ENCODE peak calls at places on chromosomes 11 and 22, in seven cellular contexts. One of them, this sample, is unnamed.

GRCh38 chr11:11993814-11994213 is 14.6 kb downstream of the DKK3 start:
- DNase-seq in NCI-H69: peak
- DNase-seq in H7: no peak
- DNase-seq in Kasumi-1: no peak
- DNase-seq in foreskin fibroblast: peak
- DNase-seq in anterior cingulate cortex: peak
- DNase-seq in AG20443: peak
- DNase-seq in this sample: peak

GRCh38 chr11:635945-636510 is 1.0 kb upstream of the DRD4 start:
- DNase-seq in foreskin fibroblast: no peak
- DNase-seq in anterior cingulate cortex: no peak
- DNase-seq in H7: peak
- DNase-seq in NCI-H69: no peak
- DNase-seq in Kasumi-1: no peak
- DNase-seq in AG20443: no peak
- DNase-seq in this sample: peak

GRCh38 chr11:8080674-8081590 is at the start of gene TUB:
- DNase-seq in Kasumi-1: no peak
- DNase-seq in NCI-H69: peak
- DNase-seq in H7: peak
- DNase-seq in foreskin fibroblast: peak
- DNase-seq in anterior cingulate cortex: peak
- DNase-seq in AG20443: peak
- DNase-seq in this sample: peak

GRCh38 chr22:23100124-23100801 is 29.9 kb downstream of the GNAZ start:
- DNase-seq in anterior cingulate cortex: no peak
- DNase-seq in H7: no peak
- DNase-seq in Kasumi-1: no peak
- DNase-seq in AG20443: no peak
- DNase-seq in foreskin fibroblast: no peak
- DNase-seq in NCI-H69: peak
- DNase-seq in this sample: no peak

GRCh38 chr22:42648368-42649260 is 578 bp downstream of the CYB5R3 start:
- DNase-seq in AG20443: no peak
- DNase-seq in Kasumi-1: peak
- DNase-seq in NCI-H69: peak
- DNase-seq in foreskin fibroblast: peak
- DNase-seq in H7: no peak
- DNase-seq in anterior cingulate cortex: peak
- DNase-seq in this sample: peak

GRCh38 chr11:131378931-131379330 is 8.5 kb downstream of the NTM start:
- DNase-seq in AG20443: no peak
- DNase-seq in H7: no peak
- DNase-seq in foreskin fibroblast: no peak
- DNase-seq in Kasumi-1: no peak
- DNase-seq in anterior cingulate cortex: no peak
- DNase-seq in NCI-H69: no peak
- DNase-seq in this sample: no peak

GRCh38 chr22:19005905-19006304 is 69.8 kb upstream of the PRODH start:
- DNase-seq in anterior cingulate cortex: no peak
- DNase-seq in NCI-H69: no peak
- DNase-seq in H7: no peak
- DNase-seq in Kasumi-1: no peak
- DNase-seq in foreskin fibroblast: no peak
- DNase-seq in AG20443: no peak
- DNase-seq in this sample: no peak

GRCh38 chr11:58034471-58034870 is 3.7 kb downstream of the OR6Q1 start:
- DNase-seq in Kasumi-1: no peak
- DNase-seq in AG20443: no peak
- DNase-seq in H7: no peak
- DNase-seq in anterior cingulate cortex: no peak
- DNase-seq in foreskin fibroblast: no peak
- DNase-seq in NCI-H69: no peak
- DNase-seq in this sample: no peak

GRCh38 chr11:30760341-30760740 is 174.2 kb upstream of the MPPED2 start:
- DNase-seq in Kasumi-1: no peak
- DNase-seq in anterior cingulate cortex: no peak
- DNase-seq in H7: no peak
- DNase-seq in AG20443: no peak
- DNase-seq in foreskin fibroblast: no peak
- DNase-seq in NCI-H69: no peak
- DNase-seq in this sample: no peak

GRCh38 chr22:48451891-48452290 is 1375.8 kb downstream of the BRD1 start:
- DNase-seq in Kasumi-1: no peak
- DNase-seq in anterior cingulate cortex: no peak
- DNase-seq in AG20443: no peak
- DNase-seq in foreskin fibroblast: no peak
- DNase-seq in NCI-H69: no peak
- DNase-seq in H7: no peak
- DNase-seq in this sample: peak

GRCh38 chr11:71447791-71448256 is 369 bp downstream of the DHCR7 start:
- DNase-seq in foreskin fibroblast: no peak
- DNase-seq in NCI-H69: peak
- DNase-seq in Kasumi-1: peak
- DNase-seq in H7: peak
- DNase-seq in anterior cingulate cortex: no peak
- DNase-seq in AG20443: peak
- DNase-seq in this sample: no peak

GRCh38 chr11:45155058-45155551 is 8.7 kb downstream of the PRDM11 start:
- DNase-seq in Kasumi-1: no peak
- DNase-seq in foreskin fibroblast: no peak
- DNase-seq in H7: no peak
- DNase-seq in NCI-H69: no peak
- DNase-seq in anterior cingulate cortex: no peak
- DNase-seq in AG20443: no peak
- DNase-seq in this sample: peak

GRCh38 chr22:23856721-23857605 is 712 bp upstream of the SLC2A11 start:
- DNase-seq in NCI-H69: peak
- DNase-seq in AG20443: peak
- DNase-seq in Kasumi-1: peak
- DNase-seq in foreskin fibroblast: peak
- DNase-seq in H7: peak
- DNase-seq in anterior cingulate cortex: peak
- DNase-seq in this sample: peak

GRCh38 chr11:35142481-35143207 is 3.7 kb downstream of the CD44 start:
- DNase-seq in NCI-H69: peak
- DNase-seq in foreskin fibroblast: peak
- DNase-seq in H7: no peak
- DNase-seq in Kasumi-1: no peak
- DNase-seq in anterior cingulate cortex: no peak
- DNase-seq in AG20443: peak
- DNase-seq in this sample: peak

This sample was measured in osteoblast.